ENCODE peak calls at places on chromosomes 12 and 14, in eight cellular contexts. C is NCI-H187; O is T-helper 9 cell; A is activated B cell treated with CpG ODN at 0.5 μM for 24 hours; N is glutamatergic neuron; S is posterior cingulate gyrus; W is stimulated activated CD8-positive, alpha-beta memory T cell treated with anti-CD3 and anti-CD28 coated beads, Interleukin-15, amount 100 ng/mL, for 1 hour; X is CD4-positive, alpha-beta memory T cell. D is an unnamed sample.

GRCh38 chr12:132026796-132027500 is 77.2 kb downstream of the EP400 start:
- DNase-seq in C (no peak), O (no peak), A (no peak), N (no peak), S (no peak), W (no peak), X (no peak), D (no peak)

GRCh38 chr14:73591690-73592448 is at the start of gene ACOT4:
- DNase-seq in C (no peak), O (peak), A (peak), N (peak), S (peak), W (no peak), X (peak), D (peak)

GRCh38 chr12:91502208-91502607 is 319.6 kb upstream of the DCN start:
- DNase-seq in C (no peak), O (no peak), A (no peak), N (no peak), S (peak), W (no peak), X (no peak), D (no peak)

GRCh38 chr14:104880584-104881210 is 15.6 kb downstream of the CEP170B start:
- DNase-seq in C (no peak), O (no peak), A (no peak), N (peak), S (no peak), W (no peak), X (no peak), D (no peak)

GRCh38 chr12:6450869-6451347 is 934 bp upstream of the TAPBPL start:
- DNase-seq in C (no peak), O (no peak), A (no peak), N (peak), S (no peak), W (no peak), X (no peak), D (no peak)

GRCh38 chr12:92363295-92364146 is 217.9 kb upstream of the BTG1 start:
- DNase-seq in C (no peak), O (peak), A (peak), N (peak), S (peak), W (peak), X (peak), D (peak)

GRCh38 chr12:49903351-49903699 is 375 bp downstream of the FAIM2 start:
- DNase-seq in C (no peak), O (no peak), A (no peak), N (no peak), S (no peak), W (no peak), X (no peak), D (no peak)

GRCh38 chr14:21539154-21539940 is 13.2 kb upstream of the SALL2 start:
- DNase-seq in C (no peak), O (no peak), A (no peak), N (no peak), S (no peak), W (no peak), X (no peak), D (no peak)

GRCh38 chr12:55965941-55966407 is at the start of gene PMEL:
- DNase-seq in C (no peak), O (no peak), A (no peak), N (peak), S (no peak), W (no peak), X (no peak), D (no peak)

GRCh38 chr12:71947645-71948105 is 9.0 kb downstream of the TPH2 start:
- DNase-seq in C (peak), O (no peak), A (no peak), N (peak), S (peak), W (no peak), X (no peak), D (peak)

GRCh38 chr14:104753528-104754212 is 723 bp downstream of the SIVA1 start:
- DNase-seq in C (no peak), O (no peak), A (no peak), N (no peak), S (no peak), W (no peak), X (peak), D (no peak)

GRCh38 chr12:109762071-109762672 is 48.5 kb downstream of the FAM222A start:
- DNase-seq in C (no peak), O (no peak), A (peak), N (no peak), S (peak), W (no peak), X (no peak), D (no peak)

GRCh38 chr12:108840605-108841328 is 16.6 kb downstream of the SSH1 start:
- DNase-seq in C (no peak), O (no peak), A (no peak), N (no peak), S (no peak), W (no peak), X (no peak), D (no peak)

GRCh38 chr12:24200013-24200412 is 250.5 kb upstream of the SOX5 start:
- DNase-seq in C (no peak), O (no peak), A (no peak), N (no peak), S (no peak), W (no peak), X (no peak), D (no peak)

GRCh38 chr12:90679674-90680073 is 275.3 kb downstream of the CCER1 start:
- DNase-seq in C (no peak), O (no peak), A (no peak), N (no peak), S (no peak), W (no peak), X (no peak), D (no peak)

GRCh38 chr14:93926209-93926872 is 803 bp upstream of the FAM181A start:
- DNase-seq in C (no peak), O (no peak), A (no peak), N (no peak), S (peak), W (no peak), X (no peak), D (no peak)

GRCh38 chr14:71395151-71395604 is 487.9 kb downstream of the PCNX1 start:
- DNase-seq in C (no peak), O (no peak), A (no peak), N (no peak), S (no peak), W (no peak), X (no peak), D (no peak)

GRCh38 chr12:30746190-30746589 is 8.6 kb downstream of the CAPRIN2 start:
- DNase-seq in C (no peak), O (no peak), A (no peak), N (no peak), S (no peak), W (no peak), X (no peak), D (no peak)

GRCh38 chr12:128810182-128811127 is 13.3 kb downstream of the SLC15A4 start:
- DNase-seq in C (no peak), O (no peak), A (no peak), N (no peak), S (peak), W (no peak), X (no peak), D (no peak)

GRCh38 chr14:71720978-71721624 is 211.1 kb upstream of the RGS6 start:
- DNase-seq in C (no peak), O (no peak), A (no peak), N (no peak), S (no peak), W (no peak), X (no peak), D (no peak)

GRCh38 chr12:114006482-114007425 is 40.6 kb upstream of the RBM19 start:
- DNase-seq in C (no peak), O (no peak), A (no peak), N (no peak), S (no peak), W (no peak), X (no peak), D (no peak)

GRCh38 chr12:100793182-100793581 is 1.4 kb upstream of the ANO4 start:
- DNase-seq in C (no peak), O (no peak), A (no peak), N (no peak), S (no peak), W (no peak), X (no peak), D (no peak)

D was measured in NCI-H1436.